ENCODE peak calls at places on chromosomes 6 and 20, in nine cellular contexts. U, N, Y, C, M, W, X, V and H are unnamed samples.

GRCh38 chr20:4918473-4918872 is 82.8 kb downstream of the SLC23A2 start:
- DNase-seq in C (no peak), W (no peak), U (no peak), X (no peak), Y (no peak), N (no peak), V (no peak), M (no peak), H (no peak)

GRCh38 chr6:82766476-82766875 is 299.2 kb downstream of the UBE3D start:
- DNase-seq in V (no peak), N (no peak), W (no peak), Y (no peak), U (peak), C (no peak), M (no peak), X (no peak), H (no peak)

GRCh38 chr20:31666258-31667042 is 28.7 kb downstream of the COX4I2 start:
- DNase-seq in U (no peak), X (no peak), W (no peak), N (peak), V (no peak), C (peak), M (peak), Y (no peak), H (no peak)

GRCh38 chr6:167576798-167577528 is 249.7 kb upstream of the AFDN start:
- DNase-seq in Y (no peak), M (no peak), W (no peak), X (no peak), N (no peak), V (no peak), C (no peak), U (no peak), H (no peak)

GRCh38 chr6:37456126-37456525 is 23.1 kb downstream of the CMTR1 start:
- DNase-seq in V (no peak), U (peak), Y (no peak), X (peak), C (no peak), W (no peak), N (no peak), M (no peak), H (no peak)

GRCh38 chr6:4346659-4347333 is 211.4 kb upstream of the ECI2 start:
- DNase-seq in Y (no peak), U (no peak), V (no peak), X (no peak), C (no peak), N (no peak), W (no peak), M (no peak), H (no peak)

GRCh38 chr6:113630738-113631535 is 226.2 kb upstream of the MARCKS start:
- DNase-seq in C (peak), V (peak), M (no peak), Y (no peak), N (peak), W (no peak), U (peak), X (peak), H (no peak)

GRCh38 chr6:116682334-116682712 is 1.3 kb downstream of the KPNA5 start:
- DNase-seq in U (peak), Y (peak), N (peak), V (peak), M (peak), W (no peak), C (peak), X (peak), H (no peak)

GRCh38 chr6:90039911-90040310 is 145.6 kb downstream of the GJA10 start:
- DNase-seq in X (no peak), M (no peak), Y (no peak), C (no peak), N (no peak), W (no peak), U (no peak), V (no peak), H (no peak)

GRCh38 chr6:135043854-135044253 is 10.8 kb downstream of the HBS1L start:
- DNase-seq in W (no peak), N (no peak), X (no peak), Y (no peak), C (no peak), M (no peak), U (no peak), V (no peak), H (no peak)

GRCh38 chr6:74939309-74939708 is 266.5 kb downstream of the COL12A1 start:
- DNase-seq in N (no peak), V (peak), Y (no peak), M (no peak), X (no peak), C (no peak), W (no peak), U (peak), H (no peak)

GRCh38 chr6:35242486-35242885 is 17.0 kb upstream of the ZNF76 start:
- DNase-seq in U (no peak), C (no peak), M (no peak), Y (no peak), N (no peak), W (no peak), X (no peak), V (no peak), H (no peak)

GRCh38 chr6:149991838-149992237 is 28.1 kb downstream of the ULBP1 start:
- DNase-seq in C (no peak), N (no peak), U (no peak), W (no peak), V (no peak), X (no peak), Y (no peak), M (no peak), H (no peak)

GRCh38 chr6:3230275-3231212 is 3.1 kb upstream of the TUBB2B start:
- DNase-seq in V (no peak), W (no peak), U (no peak), Y (no peak), N (no peak), X (no peak), M (no peak), C (no peak), H (no peak)

GRCh38 chr6:1624848-1625341 is 15.2 kb downstream of the FOXC1 start:
- DNase-seq in M (no peak), N (no peak), W (no peak), U (peak), X (peak), C (no peak), V (no peak), Y (no peak), H (no peak)

GRCh38 chr20:63243604-63244247 is 8.0 kb downstream of the BIRC7 start:
- DNase-seq in U (no peak), W (no peak), N (no peak), X (no peak), V (no peak), M (no peak), C (no peak), Y (no peak), H (no peak)

GRCh38 chr6:40442591-40442990 is 144.6 kb downstream of the LRFN2 start:
- DNase-seq in X (no peak), V (no peak), U (no peak), W (no peak), C (no peak), M (no peak), Y (no peak), N (no peak), H (no peak)

GRCh38 chr6:1162367-1163275 is 149.3 kb upstream of the FOXQ1 start:
- DNase-seq in N (no peak), U (no peak), W (no peak), C (no peak), X (no peak), V (no peak), M (no peak), Y (no peak), H (no peak)

GRCh38 chr6:36419295-36419694 is 23.4 kb downstream of the PXT1 start:
- DNase-seq in M (no peak), V (peak), N (no peak), U (peak), Y (no peak), C (no peak), X (no peak), W (no peak), H (no peak)

GRCh38 chr6:3193102-3193837 is 34.2 kb downstream of the TUBB2B start:
- DNase-seq in C (no peak), U (no peak), X (no peak), N (no peak), M (no peak), Y (no peak), W (no peak), V (no peak), H (no peak)

GRCh38 chr6:33578588-33579011 is 1.5 kb downstream of the BAK1 start:
- DNase-seq in Y (peak), U (no peak), C (peak), W (no peak), M (peak), N (peak), X (no peak), V (no peak), H (peak)